ENCODE peak calls at places on chromosome 6, in eight cellular contexts. B, M, D, A, Y, C, Z and K are unnamed samples.

GRCh38 chr6:52588087-52588709 is 11.3 kb upstream of the TRAM2 start:
- DNase-seq in B (no peak), M (no peak), D (no peak), A (no peak), Y (no peak), C (no peak), Z (no peak), K (no peak)

GRCh38 chr6:160041608-160042007 is 72.7 kb downstream of the IGF2R start:
- DNase-seq in B (peak; percentile 82), M (peak; percentile 52), D (peak; percentile 27), A (no peak), Y (peak; percentile 69), C (peak; percentile 91), Z (no peak), K (no peak)

GRCh38 chr6:25692472-25692871 is 40.5 kb downstream of the SCGN start:
- DNase-seq in B (no peak), M (no peak), D (no peak), A (no peak), Y (no peak), C (no peak), Z (no peak), K (no peak)

GRCh38 chr6:17648745-17649144 is 48.6 kb downstream of the FAM8A1 start:
- DNase-seq in B (no peak), M (no peak), D (no peak), A (no peak), Y (no peak), C (no peak), Z (no peak), K (no peak)

GRCh38 chr6:75143186-75143585 is 62.7 kb downstream of the COL12A1 start:
- DNase-seq in B (no peak), M (no peak), D (no peak), A (no peak), Y (no peak), C (no peak), Z (no peak), K (no peak)

GRCh38 chr6:90650041-90650948 is 63.4 kb upstream of the MAP3K7 start:
- DNase-seq in B (no peak), M (no peak), D (no peak), A (no peak), Y (no peak), C (no peak), Z (no peak), K (no peak)

GRCh38 chr6:82408952-82409421 is 45.4 kb downstream of the TPBG start:
- DNase-seq in B (peak; percentile 91), M (no peak), D (no peak), A (no peak), Y (no peak), C (no peak), Z (no peak), K (no peak)

GRCh38 chr6:47267301-47267700 is 42.4 kb downstream of the TNFRSF21 start:
- DNase-seq in B (no peak), M (no peak), D (no peak), A (no peak), Y (no peak), C (no peak), Z (no peak), K (no peak)

GRCh38 chr6:75183099-75183541 is 22.7 kb downstream of the COL12A1 start:
- DNase-seq in B (no peak), M (no peak), D (no peak), A (no peak), Y (no peak), C (no peak), Z (no peak), K (no peak)

GRCh38 chr6:158939255-158940170 is 60.5 kb downstream of the RSPH3 start:
- DNase-seq in B (no peak), M (no peak), D (no peak), A (no peak), Y (no peak), C (no peak), Z (no peak), K (no peak)

GRCh38 chr6:44223471-44224153 is at the start of gene SLC29A1:
- DNase-seq in B (peak; percentile 48), M (peak; percentile 87), D (peak; percentile 84), A (peak; percentile 74), Y (peak; percentile 78), C (peak; percentile 81), Z (no peak), K (peak; percentile 93)

GRCh38 chr6:50602191-50602810 is 111.0 kb upstream of the TFAP2D start:
- DNase-seq in B (peak; percentile 11), M (no peak), D (no peak), A (no peak), Y (no peak), C (no peak), Z (peak; percentile 2), K (no peak)

DNA sequence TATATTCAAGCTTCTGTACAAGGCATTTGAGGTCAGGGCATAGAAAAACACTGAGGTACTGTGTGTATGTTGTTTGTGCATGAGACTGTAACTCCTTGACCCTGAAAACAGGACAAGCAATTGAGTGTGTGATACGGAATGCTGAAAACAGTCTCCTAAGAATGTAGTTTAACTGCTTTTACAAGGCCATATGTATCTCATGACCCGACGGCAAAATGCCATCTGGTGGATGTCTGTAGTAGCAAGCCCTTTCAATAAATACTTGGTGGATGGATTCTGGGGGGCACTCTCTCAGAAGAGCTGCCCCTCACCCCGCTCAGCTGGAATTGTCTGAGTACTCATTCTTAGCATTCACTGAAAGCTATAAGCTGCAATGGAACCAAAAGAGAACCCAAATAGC is 69.3 kb upstream of the EYS start:
- DNase-seq in B (no peak), M (no peak), D (no peak), A (no peak), Y (no peak), C (no peak), Z (no peak), K (no peak)
- H3K4me1 ChIP-seq in B (no peaks in the 10 kb centered on the region), M (no peaks in the 10 kb centered on the region), D (no peaks in the 10 kb centered on the region), A (no peaks in the 10 kb centered on the region), Y (no peaks in the 10 kb centered on the region), C (no peaks in the 10 kb centered on the region), Z (no peaks in the 10 kb centered on the region), K (no peaks in the 10 kb centered on the region)

DNA sequence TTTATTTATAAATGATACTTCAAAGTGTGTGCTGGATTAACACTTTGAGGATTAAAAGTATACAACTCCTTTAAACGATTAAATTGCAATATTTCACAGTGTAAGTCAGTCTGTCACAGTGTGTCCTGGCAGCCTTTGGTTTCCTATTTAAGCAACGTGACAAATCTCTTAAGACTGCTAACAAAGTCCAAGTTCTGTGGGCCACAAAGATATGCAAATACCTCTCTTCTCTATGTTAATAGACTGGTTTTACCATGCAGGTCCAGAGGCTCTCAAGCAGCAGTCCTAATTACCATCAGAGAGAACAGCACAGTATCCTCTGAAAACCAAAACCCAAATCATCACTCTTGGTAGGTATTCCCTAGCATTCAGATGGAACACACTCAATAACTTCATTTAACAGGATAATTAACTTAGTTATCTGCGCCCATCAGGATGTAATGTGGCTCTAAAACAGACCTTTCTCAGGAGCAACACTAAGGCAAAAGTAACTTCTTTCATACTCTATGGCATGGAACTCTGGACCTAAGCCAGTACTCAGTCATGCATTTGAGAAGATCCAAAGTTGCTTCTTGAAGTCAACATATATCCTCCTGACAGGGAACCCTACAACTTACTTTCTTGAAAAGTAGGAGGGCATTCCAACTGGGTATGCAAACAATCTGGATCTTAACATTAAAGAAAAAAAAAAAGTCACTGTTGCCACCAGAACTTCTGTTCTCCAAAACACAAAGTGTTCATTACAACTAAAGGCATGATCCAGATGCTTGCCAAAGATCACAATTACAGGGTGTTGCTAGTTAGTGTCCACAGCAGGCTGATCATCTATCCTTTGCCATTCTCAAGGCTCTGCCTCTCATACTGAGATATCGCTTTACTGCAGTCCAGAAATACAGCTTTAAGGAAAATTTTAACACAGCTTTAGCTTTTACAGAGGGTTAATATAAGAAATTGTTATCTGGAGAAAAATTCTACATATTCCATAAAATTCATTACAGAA is 53.2 kb downstream of the MAN1A1 start:
- DNase-seq in B (no peak), M (no peak), D (no peak), A (no peak), Y (no peak), C (no peak), Z (no peak), K (no peak)
- H3K27ac ChIP-seq in B (no peak overlapping the region), M (no peak overlapping the region), D (no peak overlapping the region), A (no peak overlapping the region), Y (no peak overlapping the region), C (no peak overlapping the region), Z (no peak overlapping the region), K (no peak overlapping the region)

DNA sequence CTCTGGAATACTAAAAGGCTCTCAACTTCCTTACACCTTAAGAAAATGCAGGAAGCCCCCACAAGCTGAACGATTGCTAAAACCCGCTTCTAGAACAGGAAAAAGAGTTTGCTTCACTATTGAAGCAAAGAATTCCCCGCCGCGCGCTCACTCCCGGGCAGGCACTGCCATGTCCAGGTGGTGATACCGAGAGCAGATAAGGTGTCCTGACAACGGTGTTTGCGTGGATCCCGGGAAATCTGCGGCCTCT is 1.1 kb downstream of the RRAGD start:
- DNase-seq in B (peak; percentile 5), M (no peak), D (no peak), A (no peak), Y (no peak), C (peak; percentile 28), Z (no peak), K (no peak)
- H3K4me1 ChIP-seq in B (peaks cover 17% of the 10 kb centered on the region), M (peaks cover 54% of the 10 kb centered on the region), D (peaks cover 14% of the 10 kb centered on the region), A (peaks cover 18% of the 10 kb centered on the region), Y (peaks cover 2% of the 10 kb centered on the region), C (no peaks in the 10 kb centered on the region), Z (peaks cover 10% of the 10 kb centered on the region), K (peaks cover 11% of the 10 kb centered on the region)

GRCh38 chr6:106122306-106122940 is 36.3 kb downstream of the PRDM1 start:
- DNase-seq in B (no peak), M (no peak), D (no peak), A (no peak), Y (no peak), C (no peak), Z (no peak), K (no peak)

GRCh38 chr6:106119991-106120390 is 33.9 kb downstream of the PRDM1 start:
- DNase-seq in B (no peak), M (no peak), D (no peak), A (no peak), Y (no peak), C (no peak), Z (no peak), K (no peak)

GRCh38 chr6:106118835-106119443 is 32.8 kb downstream of the PRDM1 start:
- DNase-seq in B (no peak), M (no peak), D (no peak), A (no peak), Y (no peak), C (no peak), Z (no peak), K (no peak)

GRCh38 chr6:106117579-106117978 is 31.4 kb downstream of the PRDM1 start:
- DNase-seq in B (no peak), M (no peak), D (peak; percentile 87), A (peak; percentile 53), Y (no peak), C (no peak), Z (no peak), K (no peak)

GRCh38 chr6:106119526-106119925 is 33.4 kb downstream of the PRDM1 start:
- DNase-seq in B (peak; percentile 64), M (no peak), D (no peak), A (no peak), Y (no peak), C (no peak), Z (no peak), K (no peak)
- H3K27ac ChIP-seq in B (no peak overlapping the region), M (no peak overlapping the region), D (no peak overlapping the region), A (no peak overlapping the region), Y (no peak overlapping the region), C (no peak overlapping the region), Z (no peak overlapping the region), K (no peak overlapping the region)

DNA sequence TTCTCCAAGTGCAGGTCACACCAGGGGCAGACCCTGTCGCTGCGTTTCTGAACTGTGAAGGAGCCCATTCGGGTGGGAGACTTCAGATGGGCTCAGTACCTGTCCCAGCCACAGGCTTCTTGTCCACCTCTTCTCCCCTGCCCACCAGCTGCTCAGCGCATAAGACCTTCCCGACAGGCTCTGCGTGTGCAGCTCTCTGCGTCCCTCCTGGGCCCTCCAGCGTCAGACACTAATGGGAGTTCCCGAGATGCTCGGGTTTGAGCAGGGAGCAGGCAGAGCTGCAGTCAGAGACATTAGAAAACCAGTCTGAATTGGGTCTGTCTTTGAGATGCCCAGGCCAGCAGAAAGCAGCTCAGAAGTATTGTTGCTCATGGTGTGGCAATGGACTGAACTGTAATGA is 50.4 kb downstream of the TCP11 start:
- DNase-seq in B (no peak), M (no peak), D (no peak), A (no peak), Y (no peak), C (no peak), Z (no peak), K (no peak)
- H3K4me1 ChIP-seq in B (peaks cover 42% of the 10 kb centered on the region), M (peaks cover 64% of the 10 kb centered on the region), D (no peaks in the 10 kb centered on the region), A (no peaks in the 10 kb centered on the region), Y (peaks cover 17% of the 10 kb centered on the region), C (no peaks in the 10 kb centered on the region), Z (no peaks in the 10 kb centered on the region), K (peaks cover 13% of the 10 kb centered on the region)